ENCODE peak calls at places on chromosomes 7 and 10, in ten cellular contexts. X, Z, T, S, U, B, E, J, N and C are unnamed samples.

GRCh38 chr7:112143567-112143966 is 62.6 kb downstream of the DOCK4 start:
- DNase-seq in X (no peak), Z (no peak), T (peak), S (no peak), U (no peak), B (no peak), E (peak), J (no peak), N (peak), C (no peak)

GRCh38 chr7:55588976-55589604 is 16.8 kb upstream of the VOPP1 start:
- DNase-seq in X (no peak), Z (no peak), T (no peak), S (no peak), U (no peak), B (no peak), E (no peak), J (no peak), N (no peak), C (no peak)

GRCh38 chr7:41911792-41912191 is 208.9 kb upstream of the INHBA start:
- DNase-seq in X (no peak), Z (no peak), T (peak), S (no peak), U (no peak), B (no peak), E (no peak), J (no peak), N (peak), C (no peak)

GRCh38 chr7:78479348-78479747 is 680.8 kb downstream of the PHTF2 start:
- DNase-seq in X (no peak), Z (no peak), T (peak), S (no peak), U (no peak), B (no peak), E (no peak), J (no peak), N (peak), C (no peak)

GRCh38 chr7:47379629-47380324 is 202.1 kb downstream of the TNS3 start:
- DNase-seq in X (no peak), Z (no peak), T (peak), S (no peak), U (peak), B (no peak), E (peak), J (no peak), N (peak), C (no peak)

GRCh38 chr10:102310356-102311024 is 65.2 kb downstream of the GBF1 start:
- DNase-seq in X (no peak), Z (no peak), T (peak), S (no peak), U (peak), B (no peak), E (peak), J (no peak), N (peak), C (no peak)

GRCh38 chr7:4882169-4882741 is 1.3 kb downstream of the RADIL start:
- DNase-seq in X (no peak), Z (no peak), T (peak), S (no peak), U (no peak), B (no peak), E (peak), J (no peak), N (peak), C (no peak)

GRCh38 chr7:137953692-137954470 is 48.0 kb downstream of the CREB3L2 start:
- DNase-seq in X (no peak), Z (no peak), T (peak), S (no peak), U (peak), B (no peak), E (peak), J (no peak), N (no peak), C (peak)

GRCh38 chr7:1526271-1526754 is 4.2 kb upstream of the MAFK start:
- DNase-seq in X (no peak), Z (no peak), T (no peak), S (no peak), U (no peak), B (no peak), E (no peak), J (no peak), N (no peak), C (no peak)

GRCh38 chr10:131448171-131448570 is 136.7 kb upstream of the TCERG1L start:
- DNase-seq in X (no peak), Z (no peak), T (no peak), S (no peak), U (no peak), B (no peak), E (no peak), J (no peak), N (no peak), C (no peak)

GRCh38 chr10:100744136-100744979 is 1.0 kb upstream of the PAX2 start:
- DNase-seq in X (no peak), Z (peak), T (no peak), S (no peak), U (no peak), B (no peak), E (no peak), J (no peak), N (peak), C (no peak)

GRCh38 chr10:44280615-44281014 is 104.3 kb downstream of the CXCL12 start:
- DNase-seq in X (no peak), Z (no peak), T (no peak), S (no peak), U (no peak), B (no peak), E (no peak), J (no peak), N (no peak), C (no peak)

GRCh38 chr7:1537631-1538412 is 7.3 kb downstream of the MAFK start:
- DNase-seq in X (no peak), Z (no peak), T (peak), S (no peak), U (no peak), B (peak), E (peak), J (no peak), N (peak), C (peak)

GRCh38 chr7:41170466-41170865 is 532.4 kb downstream of the INHBA start:
- DNase-seq in X (no peak), Z (no peak), T (peak), S (no peak), U (no peak), B (no peak), E (no peak), J (no peak), N (no peak), C (no peak)

GRCh38 chr7:126685018-126685573 is 567.6 kb downstream of the GRM8 start:
- DNase-seq in X (no peak), Z (no peak), T (no peak), S (no peak), U (no peak), B (no peak), E (no peak), J (no peak), N (no peak), C (no peak)

GRCh38 chr7:151808296-151809155 is 68.4 kb downstream of the PRKAG2 start:
- DNase-seq in X (no peak), Z (no peak), T (no peak), S (peak), U (peak), B (no peak), E (no peak), J (no peak), N (no peak), C (no peak)

GRCh38 chr7:92788559-92789183 is 47.7 kb downstream of the CDK6 start:
- DNase-seq in X (no peak), Z (no peak), T (no peak), S (no peak), U (no peak), B (no peak), E (no peak), J (no peak), N (no peak), C (no peak)

GRCh38 chr7:106795171-106795876 is 69.8 kb upstream of the PIK3CG start:
- DNase-seq in X (no peak), Z (no peak), T (no peak), S (no peak), U (no peak), B (no peak), E (no peak), J (no peak), N (no peak), C (no peak)

GRCh38 chr7:103499976-103500375 is 54.0 kb upstream of the SLC26A5 start:
- DNase-seq in X (no peak), Z (no peak), T (peak), S (no peak), U (no peak), B (no peak), E (peak), J (no peak), N (peak), C (no peak)

GRCh38 chr10:48533951-48534720 is 70.7 kb downstream of the ARHGAP22 start:
- DNase-seq in X (no peak), Z (no peak), T (no peak), S (no peak), U (no peak), B (no peak), E (no peak), J (no peak), N (no peak), C (no peak)

GRCh38 chr10:110432814-110433565 is 64.7 kb upstream of the DUSP5 start:
- DNase-seq in X (no peak), Z (no peak), T (no peak), S (peak), U (no peak), B (no peak), E (no peak), J (no peak), N (no peak), C (no peak)

GRCh38 chr10:69481280-69481679 is 30.0 kb downstream of the TSPAN15 start:
- DNase-seq in X (no peak), Z (peak), T (no peak), S (no peak), U (no peak), B (no peak), E (no peak), J (no peak), N (no peak), C (no peak)

GRCh38 chr10:75782463-75783248 is 351.2 kb downstream of the LRMDA start:
- DNase-seq in X (no peak), Z (no peak), T (no peak), S (no peak), U (no peak), B (no peak), E (no peak), J (no peak), N (no peak), C (no peak)

GRCh38 chr10:113060221-113061053 is 110.4 kb downstream of the TCF7L2 start:
- DNase-seq in X (no peak), Z (no peak), T (no peak), S (no peak), U (no peak), B (no peak), E (no peak), J (no peak), N (no peak), C (peak)

GRCh38 chr10:77877461-77878344 is 48.9 kb downstream of the DLG5 start:
- DNase-seq in X (peak), Z (peak), T (peak), S (no peak), U (no peak), B (no peak), E (peak), J (peak), N (peak), C (no peak)

GRCh38 chr10:132175907-132176581 is 10.7 kb upstream of the DPYSL4 start:
- DNase-seq in X (no peak), Z (no peak), T (no peak), S (peak), U (no peak), B (no peak), E (no peak), J (no peak), N (no peak), C (no peak)

GRCh38 chr10:126376956-126377355 is 11.3 kb downstream of the ADAM12 start:
- DNase-seq in X (no peak), Z (no peak), T (peak), S (no peak), U (peak), B (no peak), E (peak), J (no peak), N (no peak), C (no peak)

GRCh38 chr10:85548038-85548437 is 818.6 kb downstream of the GRID1 start:
- DNase-seq in X (no peak), Z (no peak), T (no peak), S (no peak), U (peak), B (no peak), E (peak), J (no peak), N (no peak), C (no peak)

GRCh38 chr10:78782441-78782840 is 286.3 kb upstream of the ZMIZ1 start:
- DNase-seq in X (no peak), Z (no peak), T (no peak), S (no peak), U (no peak), B (no peak), E (no peak), J (no peak), N (no peak), C (no peak)